ENCODE peak calls at places on chromosomes 3 and 15, in five cellular contexts. One of them, this sample, is unnamed.

GRCh38 chr3:25047058-25047457 is 381.0 kb upstream of the RARB start:
- DNase-seq in A549: no peak
- DNase-seq in ovary: no peak
- DNase-seq in NB4: no peak
- DNase-seq in IMR-90: no peak
- DNase-seq in this sample: no peak

GRCh38 chr3:16484216-16484615 is 29.3 kb downstream of the RFTN1 start:
- DNase-seq in A549: no peak
- DNase-seq in ovary: peak; percentile 49
- DNase-seq in NB4: no peak
- DNase-seq in IMR-90: peak; percentile 99
- DNase-seq in this sample: peak; percentile 40

GRCh38 chr3:38154625-38155255 is 10.6 kb upstream of the OXSR1 start:
- DNase-seq in A549: no peak
- DNase-seq in ovary: no peak
- DNase-seq in NB4: no peak
- DNase-seq in IMR-90: no peak
- DNase-seq in this sample: no peak

GRCh38 chr15:85691350-85692240 is 103.1 kb downstream of the KLHL25 start:
- DNase-seq in A549: no peak
- DNase-seq in ovary: no peak
- DNase-seq in NB4: no peak
- DNase-seq in IMR-90: no peak
- DNase-seq in this sample: peak; percentile 35

GRCh38 chr15:36239509-36239908 is 339.9 kb upstream of the CDIN1 start:
- DNase-seq in A549: no peak
- DNase-seq in ovary: no peak
- DNase-seq in NB4: no peak
- DNase-seq in IMR-90: no peak
- DNase-seq in this sample: no peak

GRCh38 chr3:129184396-129184656 is 630 bp upstream of the CNBP start:
- DNase-seq in A549: peak; percentile 35
- DNase-seq in ovary: no peak
- DNase-seq in NB4: peak; percentile 59
- DNase-seq in IMR-90: no peak
- DNase-seq in this sample: no peak

GRCh38 chr15:81948751-81949150 is 97.1 kb downstream of the MEX3B start:
- DNase-seq in A549: no peak
- DNase-seq in ovary: no peak
- DNase-seq in NB4: peak; percentile 77
- DNase-seq in IMR-90: peak; percentile 33
- DNase-seq in this sample: no peak

GRCh38 chr3:50519471-50520089 is 16.1 kb upstream of the CACNA2D2 start:
- DNase-seq in A549: peak; percentile 57
- DNase-seq in ovary: peak; percentile 68
- DNase-seq in NB4: peak; percentile 64
- DNase-seq in IMR-90: peak; percentile 25
- DNase-seq in this sample: peak; percentile 81

GRCh38 chr3:189685854-189686253 is 54.7 kb downstream of the TP63 start:
- DNase-seq in A549: peak; percentile 72
- DNase-seq in ovary: no peak
- DNase-seq in NB4: no peak
- DNase-seq in IMR-90: peak; percentile 93
- DNase-seq in this sample: no peak

GRCh38 chr3:101100361-101101009 is 107.3 kb upstream of the ABI3BP start:
- DNase-seq in A549: no peak
- DNase-seq in ovary: no peak
- DNase-seq in NB4: no peak
- DNase-seq in IMR-90: no peak
- DNase-seq in this sample: no peak

GRCh38 chr3:191775451-191776233 is 314.7 kb downstream of the PYDC2 start:
- DNase-seq in A549: peak; percentile 20
- DNase-seq in ovary: no peak
- DNase-seq in NB4: no peak
- DNase-seq in IMR-90: no peak
- DNase-seq in this sample: no peak

GRCh38 chr3:170598091-170598502 is 12.2 kb upstream of the SLC7A14 start:
- DNase-seq in A549: no peak
- DNase-seq in ovary: no peak
- DNase-seq in NB4: no peak
- DNase-seq in IMR-90: no peak
- DNase-seq in this sample: no peak

GRCh38 chr3:196143708-196144382 is 62.0 kb upstream of the TFRC start:
- DNase-seq in A549: no peak
- DNase-seq in ovary: no peak
- DNase-seq in NB4: no peak
- DNase-seq in IMR-90: no peak
- DNase-seq in this sample: no peak

GRCh38 chr15:65577129-65577996 is 33.6 kb downstream of the INTS14 start:
- DNase-seq in A549: no peak
- DNase-seq in ovary: no peak
- DNase-seq in NB4: peak; percentile 7
- DNase-seq in IMR-90: no peak
- DNase-seq in this sample: no peak

GRCh38 chr15:65576669-65577068 is 34.3 kb downstream of the INTS14 start:
- DNase-seq in A549: no peak
- DNase-seq in ovary: no peak
- DNase-seq in NB4: no peak
- DNase-seq in IMR-90: peak; percentile 57
- DNase-seq in this sample: no peak

GRCh38 chr15:65579762-65580161 is 31.2 kb downstream of the INTS14 start:
- DNase-seq in A549: no peak
- DNase-seq in ovary: no peak
- DNase-seq in NB4: no peak
- DNase-seq in IMR-90: no peak
- DNase-seq in this sample: no peak

GRCh38 chr15:65580287-65580686 is 30.6 kb downstream of the INTS14 start:
- DNase-seq in A549: peak; percentile 46
- DNase-seq in ovary: no peak
- DNase-seq in NB4: no peak
- DNase-seq in IMR-90: peak; percentile 86
- DNase-seq in this sample: no peak

DNA sequence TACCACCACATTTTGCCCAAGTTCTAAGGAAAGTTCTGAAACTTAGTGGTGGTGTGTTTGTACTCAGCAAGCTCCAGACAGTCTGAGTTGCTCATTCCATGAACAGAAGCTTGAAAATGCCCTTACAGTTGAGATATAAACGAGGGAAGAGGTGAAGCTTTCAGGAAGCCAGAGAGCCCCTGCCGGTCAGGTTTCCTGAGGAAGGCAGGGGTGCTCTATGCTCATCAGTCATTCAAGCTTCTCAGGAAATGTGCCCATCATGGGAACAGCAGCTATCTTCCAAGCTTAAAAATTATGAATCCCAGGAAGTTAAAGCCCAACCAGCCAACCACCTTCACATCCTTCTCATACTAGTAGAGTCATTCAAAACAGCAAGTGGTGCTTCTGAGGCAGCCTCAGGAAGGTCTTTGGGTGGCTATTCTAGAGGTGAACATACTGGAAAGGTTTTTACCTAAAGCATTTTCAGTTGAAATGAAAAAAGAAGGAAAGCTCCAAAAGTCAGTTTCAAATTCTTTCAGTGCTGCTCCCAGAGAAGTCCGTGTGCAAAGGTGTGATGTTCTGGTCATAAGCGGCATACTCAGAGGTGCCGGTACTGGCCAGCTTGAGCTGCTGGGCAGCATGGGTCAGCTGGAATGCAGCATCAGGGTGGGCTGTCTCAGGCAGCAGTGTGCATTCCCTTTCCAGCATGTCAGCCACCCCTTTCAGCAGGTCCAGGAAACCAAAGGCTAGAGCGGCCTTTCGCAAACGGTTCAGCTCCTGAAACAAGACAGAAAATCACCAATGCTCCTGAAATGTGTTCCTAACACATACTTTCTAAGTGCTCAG is 31.8 kb downstream of the INTS14 start:
- DNase-seq in A549: no peak
- DNase-seq in ovary: no peak
- DNase-seq in NB4: no peak
- DNase-seq in IMR-90: no peak
- DNase-seq in this sample: no peak
- TF ChIP-seq POLR2A in A549: no peak
- TF ChIP-seq POLR2A in ovary: no peak
- TF ChIP-seq POLR2A in NB4: no peak
- TF ChIP-seq POLR2A in IMR-90: no peak
- TF ChIP-seq POLR2A in this sample: no peak

GRCh38 chr15:73992594-73992898 is 451 bp upstream of the STOML1 start:
- DNase-seq in A549: no peak
- DNase-seq in ovary: no peak
- DNase-seq in NB4: no peak
- DNase-seq in IMR-90: no peak
- DNase-seq in this sample: no peak
- TF ChIP-seq POLR2A in A549: no peak
- TF ChIP-seq POLR2A in ovary: no peak
- TF ChIP-seq POLR2A in NB4: no peak
- TF ChIP-seq POLR2A in IMR-90: no peak
- TF ChIP-seq POLR2A in this sample: no peak

GRCh38 chr3:156816794-156817741 is 9.1 kb upstream of the LEKR1 start:
- DNase-seq in A549: peak; percentile 91
- DNase-seq in ovary: peak; percentile 82
- DNase-seq in NB4: peak; percentile 94
- DNase-seq in IMR-90: peak; percentile 90
- DNase-seq in this sample: peak; percentile 93
- TF ChIP-seq POLR2A in A549: peak; percentile 44
- TF ChIP-seq POLR2A in ovary: no peak
- TF ChIP-seq POLR2A in NB4: no peak
- TF ChIP-seq POLR2A in IMR-90: peak; percentile 69
- TF ChIP-seq POLR2A in this sample: peak; percentile 13

GRCh38 chr3:14534379-14535191 is 5.6 kb downstream of the GRIP2 start:
- DNase-seq in A549: no peak
- DNase-seq in ovary: no peak
- DNase-seq in NB4: no peak
- DNase-seq in IMR-90: no peak
- DNase-seq in this sample: no peak
- TF ChIP-seq POLR2A in A549: no peak
- TF ChIP-seq POLR2A in ovary: no peak
- TF ChIP-seq POLR2A in NB4: no peak
- TF ChIP-seq POLR2A in IMR-90: no peak
- TF ChIP-seq POLR2A in this sample: no peak

GRCh38 chr3:194281766-194282165 is 69.4 kb downstream of the CPN2 start:
- DNase-seq in A549: no peak
- DNase-seq in ovary: peak; percentile 14
- DNase-seq in NB4: no peak
- DNase-seq in IMR-90: no peak
- DNase-seq in this sample: no peak
- TF ChIP-seq POLR2A in A549: no peak
- TF ChIP-seq POLR2A in ovary: no peak
- TF ChIP-seq POLR2A in NB4: no peak
- TF ChIP-seq POLR2A in IMR-90: no peak
- TF ChIP-seq POLR2A in this sample: no peak

DNA sequence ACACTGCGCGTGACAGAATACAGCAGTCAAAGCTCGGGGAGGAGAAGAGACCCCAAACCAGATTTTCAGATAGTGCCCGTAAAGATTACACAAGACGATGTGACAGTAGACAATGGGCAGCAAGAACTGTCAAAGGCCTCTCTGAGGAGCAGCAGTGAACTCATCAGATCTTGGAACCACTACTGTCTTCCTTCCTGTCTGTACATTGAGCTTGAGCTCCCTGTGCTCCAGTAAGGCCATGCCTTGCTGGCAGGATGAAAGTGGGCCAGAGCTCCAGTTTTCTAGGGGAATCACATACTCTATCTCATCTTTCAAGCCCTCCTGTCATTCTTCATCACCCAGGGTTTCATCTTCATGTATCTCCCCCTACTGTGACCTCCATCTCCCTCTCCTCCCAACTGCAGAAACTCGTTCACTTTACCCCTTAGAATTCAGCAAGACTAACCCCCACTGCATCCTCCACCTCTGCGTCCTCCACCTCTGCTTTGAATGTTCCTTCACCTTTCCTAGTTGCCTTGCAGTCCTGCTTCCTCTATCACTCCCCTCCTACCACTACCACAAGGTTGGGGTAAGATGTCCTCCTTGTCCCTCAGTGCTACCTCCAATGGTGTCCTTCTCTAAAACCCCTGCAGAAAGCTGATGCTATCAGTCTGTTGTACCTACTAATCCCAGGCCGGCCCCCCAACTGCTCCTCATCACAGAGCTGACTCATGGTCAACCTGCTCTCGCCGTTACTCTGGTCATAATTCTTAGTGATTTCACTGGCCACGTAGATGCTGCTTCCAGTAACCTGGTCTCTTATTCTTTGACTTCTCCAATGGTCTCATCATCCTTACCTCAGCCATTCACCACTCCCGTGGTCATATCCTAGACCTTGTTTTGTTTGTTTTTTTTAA is 22.4 kb downstream of the NKIRAS1 start:
- DNase-seq in A549: no peak
- DNase-seq in ovary: no peak
- DNase-seq in NB4: peak; percentile 32
- DNase-seq in IMR-90: no peak
- DNase-seq in this sample: no peak
- TF ChIP-seq POLR2A in A549: no peak
- TF ChIP-seq POLR2A in ovary: no peak
- TF ChIP-seq POLR2A in NB4: no peak
- TF ChIP-seq POLR2A in IMR-90: no peak
- TF ChIP-seq POLR2A in this sample: no peak

GRCh38 chr15:41850482-41851166 is 12.0 kb downstream of the PLA2G4B start:
- DNase-seq in A549: no peak
- DNase-seq in ovary: no peak
- DNase-seq in NB4: peak; percentile 23
- DNase-seq in IMR-90: no peak
- DNase-seq in this sample: no peak

GRCh38 chr15:41849204-41849603 is 10.6 kb downstream of the PLA2G4B start:
- DNase-seq in A549: no peak
- DNase-seq in ovary: no peak
- DNase-seq in NB4: no peak
- DNase-seq in IMR-90: no peak
- DNase-seq in this sample: no peak

GRCh38 chr15:41848595-41848994 is 9.9 kb downstream of the PLA2G4B start:
- DNase-seq in A549: no peak
- DNase-seq in ovary: no peak
- DNase-seq in NB4: peak; percentile 73
- DNase-seq in IMR-90: peak; percentile 65
- DNase-seq in this sample: no peak

GRCh38 chr15:41851167-41851523 is 12.5 kb downstream of the PLA2G4B start:
- DNase-seq in A549: no peak
- DNase-seq in ovary: no peak
- DNase-seq in NB4: no peak
- DNase-seq in IMR-90: no peak
- DNase-seq in this sample: no peak

DNA sequence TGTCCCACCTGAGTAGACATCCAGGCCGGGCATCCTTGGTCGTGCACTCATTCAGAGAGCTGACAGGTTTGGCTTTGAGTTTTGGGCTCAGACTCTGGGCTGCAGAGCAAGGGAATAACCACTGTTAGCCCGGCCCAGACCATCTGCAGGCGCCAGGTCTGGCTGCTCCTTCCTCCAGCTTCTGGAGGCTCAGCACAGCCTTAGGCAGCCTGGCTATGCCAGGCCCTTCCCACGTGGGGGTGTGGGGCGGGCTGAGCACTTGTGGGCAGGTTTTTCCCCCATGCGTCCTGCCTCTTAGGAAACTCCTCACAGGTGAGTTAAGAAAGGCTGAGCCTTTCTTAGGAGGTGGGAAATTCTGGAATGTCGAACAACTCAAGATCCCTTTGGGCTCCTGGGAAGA is 11.2 kb downstream of the PLA2G4B start:
- DNase-seq in A549: no peak
- DNase-seq in ovary: no peak
- DNase-seq in NB4: no peak
- DNase-seq in IMR-90: no peak
- DNase-seq in this sample: peak; percentile 63
- TF ChIP-seq POLR2A in A549: no peak
- TF ChIP-seq POLR2A in ovary: no peak
- TF ChIP-seq POLR2A in NB4: no peak
- TF ChIP-seq POLR2A in IMR-90: no peak
- TF ChIP-seq POLR2A in this sample: no peak